ENCODE peak calls at places on chromosome 19, in ten cellular contexts. Y, T, Q, W, S, B, D, M, E and A are unnamed samples.
A peak's percentile ranks its signal among the peaks of the same experiment; 100 is the strongest.

GRCh38 chr19:6061420-6062130 is 48.7 kb downstream of the RFX2 start:
- DNase-seq in Y (no peak), T (no peak), Q (no peak), W (no peak), S (no peak), B (no peak), D (no peak), M (no peak), E (no peak), A (no peak)

GRCh38 chr19:39032164-39032918 is at the start of gene FBXO27:
- DNase-seq in Y (no peak), T (peak; percentile 6), Q (peak; percentile 81), W (no peak), S (peak; percentile 56), B (no peak), D (peak; percentile 50), M (peak; percentile 76), E (peak; percentile 16), A (peak; percentile 82)

GRCh38 chr19:31339405-31339804 is 9.8 kb downstream of the TSHZ3 start:
- DNase-seq in Y (no peak), T (no peak), Q (no peak), W (no peak), S (no peak), B (no peak), D (no peak), M (no peak), E (no peak), A (no peak)

GRCh38 chr19:47049307-47049700 is 880 bp upstream of the TMEM160 start:
- DNase-seq in Y (peak; percentile 57), T (peak; percentile 86), Q (no peak), W (no peak), S (no peak), B (no peak), D (peak; percentile 13), M (peak; percentile 51), E (no peak), A (no peak)

GRCh38 chr19:12784394-12784870 is 6.9 kb upstream of the JUNB start:
- DNase-seq in Y (no peak), T (no peak), Q (no peak), W (peak; percentile 28), S (peak; percentile 5), B (no peak), D (no peak), M (no peak), E (no peak), A (no peak)

GRCh38 chr19:2309734-2310362 is 1.9 kb upstream of the LINGO3 start:
- DNase-seq in Y (peak; percentile 97), T (peak; percentile 52), Q (no peak), W (no peak), S (no peak), B (peak; percentile 76), D (no peak), M (peak; percentile 21), E (no peak), A (peak; percentile 71)

GRCh38 chr19:57888494-57889231 is at the start of gene ZNF814:
- DNase-seq in Y (no peak), T (peak; percentile 48), Q (peak; percentile 94), W (peak; percentile 74), S (no peak), B (peak; percentile 81), D (peak; percentile 90), M (no peak), E (peak; percentile 88), A (peak; percentile 75)

GRCh38 chr19:3440082-3440481 is 40.2 kb downstream of the SMIM24 start:
- DNase-seq in Y (no peak), T (peak; percentile 30), Q (peak; percentile 76), W (no peak), S (peak; percentile 60), B (peak; percentile 6), D (no peak), M (no peak), E (peak; percentile 70), A (no peak)

GRCh38 chr19:16516923-16517610 is 20.9 kb downstream of the C19orf44 start:
- DNase-seq in Y (no peak), T (no peak), Q (no peak), W (no peak), S (no peak), B (no peak), D (no peak), M (no peak), E (no peak), A (no peak)